ENCODE peak calls at places on chromosome 2, in five cellular contexts. K is A549, Z is tibial nerve, L is thyroid gland, E is HCT116. M is an unnamed sample.

GRCh38 chr2:240736281-240737250 is 44.9 kb downstream of the AQP12A start:
- DNase-seq in K (no peak), Z (no peak), L (no peak), E (no peak), M (no peak)

GRCh38 chr2:167946367-167946955 is 300.9 kb downstream of the STK39 start:
- DNase-seq in K (no peak), Z (no peak), L (no peak), E (no peak), M (no peak)

GRCh38 chr2:56522605-56523089 is 338.9 kb downstream of the CCDC85A start:
- DNase-seq in K (peak), Z (no peak), L (peak), E (no peak), M (no peak)

GRCh38 chr2:10963155-10963554 is 51.4 kb downstream of the KCNF1 start:
- DNase-seq in K (no peak), Z (no peak), L (peak), E (no peak), M (no peak)

GRCh38 chr2:151730242-151730975 is 3.9 kb downstream of the NEB start:
- DNase-seq in K (no peak), Z (no peak), L (no peak), E (no peak), M (peak)

GRCh38 chr2:128512664-128513415 is 194.2 kb upstream of the HS6ST1 start:
- DNase-seq in K (no peak), Z (no peak), L (peak), E (no peak), M (no peak)

GRCh38 chr2:39855856-39856255 is 76.8 kb upstream of the THUMPD2 start:
- DNase-seq in K (no peak), Z (no peak), L (no peak), E (no peak), M (no peak)

GRCh38 chr2:24981742-24982141 is 10.0 kb upstream of the DNAJC27 start:
- DNase-seq in K (no peak), Z (no peak), L (no peak), E (no peak), M (no peak)

GRCh38 chr2:196639180-196640030 is at the start of gene CCDC150:
- DNase-seq in K (peak), Z (peak), L (peak), E (peak), M (peak)
- TF ChIP-seq POLR2A in K (peak), Z (no peak), L (no peak), E (peak), M (peak)

DNA sequence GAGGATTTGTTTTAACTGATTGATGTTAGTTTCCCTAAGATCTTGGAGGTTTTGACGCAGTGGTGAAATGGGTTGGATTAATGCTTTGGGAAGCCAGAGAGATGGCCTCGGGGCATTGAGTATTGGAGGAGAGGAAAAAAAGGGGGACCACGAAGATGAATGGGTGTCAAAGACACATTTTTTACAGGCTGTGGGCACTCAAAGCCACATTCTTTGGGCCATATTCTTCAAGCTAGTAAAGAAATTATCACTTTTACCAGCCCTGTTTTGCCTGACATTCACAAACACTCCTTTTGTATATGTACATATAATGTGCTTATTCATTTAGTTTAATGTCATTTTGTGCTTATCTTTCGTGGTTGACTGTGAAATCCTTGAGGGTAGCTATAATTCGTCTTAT is 146.2 kb downstream of the ARL6IP6 start:
- DNase-seq in K (no peak), Z (no peak), L (no peak), E (no peak), M (no peak)
- TF ChIP-seq POLR2A in K (no peak), Z (no peak), L (no peak), E (no peak), M (no peak)

GRCh38 chr2:171893196-171893823 is 734 bp downstream of the SLC25A12 start:
- DNase-seq in K (no peak), Z (no peak), L (no peak), E (no peak), M (no peak)

GRCh38 chr2:171895781-171896180 is 1.7 kb upstream of the SLC25A12 start:
- DNase-seq in K (no peak), Z (no peak), L (no peak), E (no peak), M (no peak)

GRCh38 chr2:171894612-171894947 is 536 bp upstream of the SLC25A12 start:
- DNase-seq in K (peak), Z (no peak), L (no peak), E (no peak), M (no peak)

GRCh38 chr2:171889808-171890207 is 4.2 kb downstream of the SLC25A12 start:
- DNase-seq in K (no peak), Z (no peak), L (no peak), E (no peak), M (no peak)

GRCh38 chr2:171893824-171894611 is at the start of gene SLC25A12:
- DNase-seq in K (peak), Z (peak), L (peak), E (peak), M (peak)
- TF ChIP-seq POLR2A in K (peak), Z (peak), L (peak), E (peak), M (peak)

GRCh38 chr2:215707608-215708007 is 271.7 kb upstream of the FN1 start:
- DNase-seq in K (no peak), Z (no peak), L (no peak), E (no peak), M (no peak)
- TF ChIP-seq POLR2A in K (no peak), Z (no peak), L (no peak), E (no peak), M (no peak)

DNA sequence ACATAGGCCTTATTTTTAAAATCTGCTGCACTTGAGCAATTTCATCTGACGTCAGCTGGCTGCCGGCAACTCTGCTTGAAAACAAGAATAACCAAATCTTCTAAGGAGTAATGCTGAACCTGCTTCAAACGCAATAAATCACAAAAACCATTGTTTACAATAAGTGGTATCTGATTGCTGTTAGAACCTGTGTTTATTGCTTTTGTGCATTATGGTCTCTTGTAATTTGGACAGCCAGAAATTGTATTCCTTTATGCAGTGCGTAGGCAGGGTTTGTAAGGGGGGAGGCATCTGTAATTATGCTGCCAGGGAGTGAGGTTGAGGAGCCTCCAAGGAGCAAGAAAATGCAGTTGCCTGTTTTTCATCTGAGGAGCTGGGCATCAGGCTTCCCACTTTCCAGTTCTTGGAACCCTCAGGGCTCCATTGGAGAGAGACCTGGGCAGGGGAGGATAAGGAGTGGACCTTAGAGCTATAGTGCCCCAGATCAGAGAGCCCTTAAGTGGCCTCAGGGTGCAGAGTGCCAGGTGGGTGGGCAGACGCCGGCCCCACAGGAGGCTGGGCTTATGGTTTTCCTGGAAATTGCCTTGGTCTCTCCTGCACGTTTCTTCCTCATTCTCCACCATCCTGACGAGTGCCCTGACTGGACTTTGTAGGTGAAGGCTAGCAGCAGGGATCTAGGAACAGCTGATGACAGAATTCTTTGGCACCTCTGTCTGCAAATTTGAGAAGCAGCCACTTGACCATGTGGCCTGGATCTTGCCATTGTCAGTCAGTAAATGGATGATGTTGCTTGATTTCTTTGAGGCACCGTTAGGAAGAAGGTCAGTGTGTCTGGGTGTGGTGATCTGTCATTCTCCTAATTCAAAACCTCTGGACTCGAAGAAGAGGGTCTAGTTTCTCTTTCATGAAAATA is 129.2 kb downstream of the KLHL29 start:
- DNase-seq in K (no peak), Z (no peak), L (peak), E (no peak), M (no peak)
- TF ChIP-seq POLR2A in K (no peak), Z (no peak), L (no peak), E (no peak), M (no peak)